ENCODE peak calls at places on chromosome 5, in six cellular contexts. J, B, P, G, S and O are unnamed samples.

GRCh38 chr5:147669113-147669869 is 113.2 kb downstream of the JAKMIP2 start:
- DNase-seq in J (no peak), B (no peak), P (no peak), G (no peak), S (no peak), O (no peak)

GRCh38 chr5:112005533-112005926 is 248.5 kb upstream of the NREP start:
- DNase-seq in J (no peak), B (no peak), P (peak; percentile 57), G (no peak), S (no peak), O (no peak)

GRCh38 chr5:27494845-27495244 is 456.5 kb upstream of the CDH9 start:
- DNase-seq in J (no peak), B (no peak), P (no peak), G (no peak), S (no peak), O (no peak)

GRCh38 chr5:71645030-71645429 is 57.9 kb downstream of the MCCC2 start:
- DNase-seq in J (no peak), B (no peak), P (no peak), G (no peak), S (no peak), O (no peak)

GRCh38 chr5:2917524-2917923 is 166.0 kb upstream of the IRX2 start:
- DNase-seq in J (no peak), B (no peak), P (no peak), G (no peak), S (no peak), O (no peak)

GRCh38 chr5:120446068-120446492 is 18.0 kb upstream of the PRR16 start:
- DNase-seq in J (no peak), B (peak; percentile 50), P (peak; percentile 97), G (no peak), S (no peak), O (no peak)

GRCh38 chr5:97192580-97193421 is 9.8 kb upstream of the RIOK2 start:
- DNase-seq in J (no peak), B (no peak), P (no peak), G (no peak), S (no peak), O (no peak)

GRCh38 chr5:9716838-9717281 is 86.7 kb upstream of the TAS2R1 start:
- DNase-seq in J (no peak), B (no peak), P (peak; percentile 43), G (no peak), S (no peak), O (no peak)

GRCh38 chr5:43042626-43043399 is 2.7 kb upstream of the ANXA2R start:
- DNase-seq in J (peak; percentile 71), B (peak; percentile 66), P (peak; percentile 87), G (peak; percentile 59), S (peak; percentile 76), O (no peak)

GRCh38 chr5:136840601-136841000 is 475.3 kb upstream of the TRPC7 start:
- DNase-seq in J (no peak), B (no peak), P (no peak), G (no peak), S (no peak), O (no peak)

GRCh38 chr5:141002667-141002965 is 36.3 kb downstream of the PCDHAC2 start:
- DNase-seq in J (no peak), B (no peak), P (no peak), G (no peak), S (no peak), O (no peak)

GRCh38 chr5:131001507-131001906 is 163.5 kb downstream of the HINT1 start:
- DNase-seq in J (no peak), B (no peak), P (no peak), G (no peak), S (no peak), O (no peak)

GRCh38 chr5:167513383-167513782 is 778.1 kb upstream of the WWC1 start:
- DNase-seq in J (no peak), B (no peak), P (no peak), G (peak; percentile 17), S (no peak), O (no peak)

GRCh38 chr5:144313147-144313726 is 142.6 kb downstream of the KCTD16 start:
- DNase-seq in J (no peak), B (no peak), P (no peak), G (no peak), S (no peak), O (no peak)

GRCh38 chr5:10333154-10334006 is 20.1 kb upstream of the MARCHF6 start:
- DNase-seq in J (peak; percentile 76), B (no peak), P (no peak), G (peak; percentile 59), S (peak; percentile 63), O (no peak)

GRCh38 chr5:148147415-148147814 is 20.9 kb upstream of the SPINK14 start:
- DNase-seq in J (no peak), B (no peak), P (no peak), G (no peak), S (no peak), O (no peak)

GRCh38 chr5:68251386-68251785 is 35.8 kb downstream of the PIK3R1 start:
- DNase-seq in J (no peak), B (peak; percentile 68), P (no peak), G (no peak), S (peak; percentile 40), O (no peak)

GRCh38 chr5:180464603-180464970 is 29.6 kb upstream of the CNOT6 start:
- DNase-seq in J (no peak), B (no peak), P (no peak), G (no peak), S (no peak), O (no peak)

GRCh38 chr5:78056901-78057514 is 237.5 kb downstream of the AP3B1 start:
- DNase-seq in J (no peak), B (no peak), P (no peak), G (no peak), S (no peak), O (no peak)
- TF ChIP-seq CTCF in J (no peak), B (no peak), P (no peak), G (peak; percentile 35), S (no peak), O (no peak)

DNA sequence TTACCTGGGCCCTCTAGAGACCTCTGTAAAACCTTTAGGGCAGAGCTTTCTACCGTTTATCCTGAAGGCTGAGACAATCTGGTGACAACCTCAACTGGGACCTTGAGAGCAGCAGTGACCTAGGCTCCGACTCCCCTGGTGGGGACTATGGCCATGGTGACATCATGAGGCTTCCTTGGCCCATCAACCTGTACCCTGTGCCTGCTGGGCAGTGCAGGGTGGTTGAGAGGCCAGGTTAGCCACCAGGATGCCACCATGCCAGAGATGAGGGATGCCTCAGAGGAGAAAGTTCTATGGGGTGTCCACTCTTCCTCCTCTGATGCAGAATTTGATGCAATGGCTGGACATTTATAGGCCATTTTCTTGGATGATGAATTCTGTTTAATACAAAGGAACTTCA is 194.8 kb downstream of the PDZD2 start:
- DNase-seq in J (no peak), B (no peak), P (no peak), G (no peak), S (no peak), O (no peak)
- H3K27me3 ChIP-seq in J (no peaks in the 10 kb centered on the region), B (no peaks in the 10 kb centered on the region), P (no peaks in the 10 kb centered on the region), G (no peaks in the 10 kb centered on the region), S (no peaks in the 10 kb centered on the region), O (no peaks in the 10 kb centered on the region)

GRCh38 chr5:60827201-60827600 is 16.9 kb downstream of the ELOVL7 start:
- DNase-seq in J (no peak), B (no peak), P (no peak), G (no peak), S (no peak), O (no peak)
- H3K4me1 ChIP-seq in J (no peaks in the 10 kb centered on the region), B (no peaks in the 10 kb centered on the region), P (no peaks in the 10 kb centered on the region), G (no peaks in the 10 kb centered on the region), S (no peaks in the 10 kb centered on the region), O (no peaks in the 10 kb centered on the region)

DNA sequence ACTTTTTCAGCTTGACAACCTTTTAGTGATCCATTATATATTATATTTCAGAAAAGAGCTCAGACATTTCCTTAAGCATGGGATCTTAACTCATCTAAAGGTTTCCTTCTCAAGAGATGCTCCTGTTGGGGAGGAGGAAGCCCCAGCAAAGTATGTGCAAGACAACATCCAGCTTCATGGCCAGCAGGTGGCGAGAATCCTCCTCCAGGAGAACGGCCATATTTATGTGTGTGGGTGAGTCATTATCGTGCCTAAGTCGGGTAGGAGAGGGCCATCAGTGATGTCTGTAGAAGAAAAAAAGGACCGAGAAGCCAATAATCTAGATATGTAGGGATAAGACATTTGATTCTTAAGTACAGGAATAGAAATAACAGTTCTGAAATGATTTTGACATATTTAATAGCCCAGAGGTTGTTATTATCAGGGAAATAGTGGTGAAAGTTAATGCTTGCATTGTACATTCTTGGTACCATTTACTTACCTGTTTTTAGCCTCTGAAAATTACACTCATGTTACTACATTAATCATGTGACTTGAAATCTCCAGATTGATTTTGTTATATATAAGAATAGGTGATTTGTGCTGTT is 28.2 kb downstream of the MTRR start:
- DNase-seq in J (no peak), B (no peak), P (peak; percentile 37), G (peak; percentile 10), S (no peak), O (no peak)
- TF ChIP-seq CTCF in J (no peak), B (no peak), P (no peak), G (peak; percentile 32), S (no peak), O (no peak)

GRCh38 chr5:176736271-176736965 is 73.9 kb upstream of the UNC5A start:
- DNase-seq in J (peak; percentile 30), B (peak; percentile 3), P (no peak), G (no peak), S (no peak), O (no peak)
- H3K27me3 ChIP-seq in J (no peaks in the 10 kb centered on the region), B (no peaks in the 10 kb centered on the region), P (peaks cover 59% of the 10 kb centered on the region), G (peaks cover 6% of the 10 kb centered on the region), S (peaks cover 12% of the 10 kb centered on the region), O (no peaks in the 10 kb centered on the region)

GRCh38 chr5:124724357-124725039 is 21.9 kb downstream of the ZNF608 start:
- DNase-seq in J (no peak), B (no peak), P (no peak), G (no peak), S (no peak), O (no peak)

GRCh38 chr5:124718376-124718775 is 28.1 kb downstream of the ZNF608 start:
- DNase-seq in J (no peak), B (no peak), P (no peak), G (no peak), S (no peak), O (no peak)

GRCh38 chr5:124719346-124719967 is 27.0 kb downstream of the ZNF608 start:
- DNase-seq in J (no peak), B (no peak), P (no peak), G (no peak), S (no peak), O (no peak)

GRCh38 chr5:124720589-124720988 is 25.9 kb downstream of the ZNF608 start:
- DNase-seq in J (no peak), B (no peak), P (no peak), G (no peak), S (no peak), O (no peak)

GRCh38 chr5:124721336-124721735 is 25.1 kb downstream of the ZNF608 start:
- DNase-seq in J (no peak), B (no peak), P (no peak), G (no peak), S (no peak), O (no peak)
- H3K4me1 ChIP-seq in J (no peaks in the 10 kb centered on the region), B (no peaks in the 10 kb centered on the region), P (peaks cover 2% of the 10 kb centered on the region), G (peaks cover 55% of the 10 kb centered on the region), S (peaks cover 13% of the 10 kb centered on the region), O (peaks cover 29% of the 10 kb centered on the region)